ENCODE peak calls at places on chromosomes 4 and X, in four cellular contexts. T is heart left ventricle, H is ovary, X is erythroblast. A is an unnamed sample.

GRCh38 chrX:46941341-46941740 is 29.1 kb downstream of the JADE3 start:
- DNase-seq in X (no peak), H (no peak), T (no peak), A (no peak)

GRCh38 chrX:107324493-107325310 is 118.3 kb downstream of the DNAAF6 start:
- DNase-seq in T (peak), H (peak), X (peak), A (no peak)

GRCh38 chrX:65596270-65596669 is 61.7 kb upstream of the LAS1L start:
- DNase-seq in T (no peak), H (peak), X (peak), A (no peak)

GRCh38 chrX:53930513-53931380 is 113.5 kb downstream of the PHF8 start:
- DNase-seq in X (no peak), T (no peak), H (no peak), A (no peak)

GRCh38 chrX:132068405-132068804 is 45.3 kb downstream of the STK26 start:
- DNase-seq in H (no peak), T (no peak), X (no peak), A (no peak)

GRCh38 chrX:40083979-40084359 is 13.8 kb downstream of the BCOR start:
- DNase-seq in T (no peak), X (no peak), H (no peak), A (no peak)

GRCh38 chr4:72312032-72312650 is 256.9 kb downstream of the ADAMTS3 start:
- DNase-seq in X (no peak), T (peak), H (peak), A (peak)

GRCh38 chr4:148052448-148052847 is 320.6 kb downstream of the ARHGAP10 start:
- DNase-seq in T (no peak), X (no peak), H (no peak), A (no peak)

GRCh38 chrX:118508221-118508620 is 12.6 kb downstream of the DOCK11 start:
- DNase-seq in X (no peak), H (no peak), T (no peak), A (no peak)

GRCh38 chrX:41664307-41665299 is 24.2 kb upstream of the GPR34 start:
- DNase-seq in H (no peak), T (no peak), X (peak), A (no peak)

GRCh38 chr4:149914521-149915115 is 99.0 kb upstream of the IQCM start:
- DNase-seq in H (no peak), X (peak), T (peak), A (peak)

GRCh38 chr4:102316585-102316984 is 28.7 kb downstream of the SLC39A8 start:
- DNase-seq in H (no peak), T (no peak), X (no peak), A (no peak)

GRCh38 chrX:40855411-40855810 is 120.1 kb upstream of the MED14 start:
- DNase-seq in H (no peak), X (no peak), T (no peak), A (no peak)

DNA sequence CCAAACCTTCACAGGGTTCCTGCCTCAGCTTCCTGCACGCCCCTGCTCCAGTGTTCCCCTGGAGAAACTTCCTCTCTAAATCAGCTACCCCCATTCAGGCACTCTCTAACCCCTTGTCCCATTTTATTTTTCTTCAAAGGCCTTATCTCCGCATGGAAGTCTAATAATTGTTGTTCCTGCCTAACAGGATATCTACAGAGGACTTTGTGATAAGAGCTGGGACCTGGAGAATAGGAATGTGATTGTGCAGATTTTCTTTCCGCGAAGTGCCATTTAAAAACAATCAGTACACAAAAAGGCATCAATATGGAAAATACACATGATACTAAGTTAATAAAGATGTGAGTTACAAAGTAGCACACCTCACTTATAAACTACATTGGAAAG is 32.6 kb downstream of the LDB2 start:
- DNase-seq in T (no peak), X (no peak), H (no peak), A (no peak)
- TF ChIP-seq POLR2A in T (no peak), X (no peak), H (no peak), A (no peak)

GRCh38 chr4:128287159-128287870 is at the start of gene PGRMC2:
- DNase-seq in X (no peak), T (peak), H (no peak), A (no peak)
- TF ChIP-seq POLR2A in X (no peak), T (peak), H (peak), A (peak)

DNA sequence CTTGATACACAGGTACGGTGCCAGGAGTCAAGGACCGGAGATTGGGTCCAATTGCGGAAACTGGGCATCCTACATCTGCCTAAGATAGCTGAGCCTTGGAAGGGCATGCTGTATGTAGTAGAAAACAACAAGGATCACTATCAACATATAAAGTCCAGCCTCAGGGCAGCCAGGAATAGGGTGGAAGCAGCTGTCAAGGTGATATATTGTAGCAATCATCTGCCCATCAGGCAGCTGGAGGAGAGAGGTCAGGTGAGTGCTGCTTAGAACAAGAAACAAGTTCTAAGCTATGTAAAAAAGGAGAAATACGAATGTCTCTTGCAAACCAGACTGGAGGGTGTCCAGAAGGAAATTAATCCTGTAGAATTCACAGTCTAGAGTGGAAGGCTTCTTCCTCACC is 34.8 kb downstream of the KCNE5 start:
- DNase-seq in T (no peak), X (no peak), H (no peak), A (no peak)
- TF ChIP-seq POLR2A in T (no peak), X (no peak), H (no peak), A (no peak)

DNA sequence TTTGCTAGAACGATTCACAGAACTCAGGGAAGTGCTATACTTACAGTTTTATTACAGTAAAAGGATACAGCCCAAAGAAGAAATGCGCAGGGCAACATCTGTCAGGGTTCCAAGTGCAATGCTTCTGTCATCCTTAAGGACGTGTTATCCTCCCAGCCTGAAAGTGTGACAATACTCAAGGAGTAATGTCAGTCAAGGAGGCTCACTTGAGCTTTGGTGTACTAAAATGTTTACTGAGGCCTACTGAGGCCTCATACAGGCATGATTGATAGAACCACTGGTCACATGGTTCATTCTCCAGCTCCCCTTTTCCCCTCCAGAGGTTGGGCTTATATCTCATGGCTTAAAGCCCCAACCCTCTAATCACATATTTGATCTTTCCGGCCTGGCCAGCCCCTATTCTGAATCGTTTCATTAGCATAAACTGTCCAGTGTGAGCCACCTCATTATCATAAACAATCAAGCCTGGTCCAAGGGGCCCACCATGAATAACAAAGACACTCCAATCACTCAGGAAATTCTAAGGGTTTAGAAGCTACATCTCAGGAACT is 9.4 kb upstream of the TMSB4X start:
- DNase-seq in X (no peak), T (no peak), H (no peak), A (no peak)
- TF ChIP-seq POLR2A in X (no peak), T (no peak), H (no peak), A (no peak)

DNA sequence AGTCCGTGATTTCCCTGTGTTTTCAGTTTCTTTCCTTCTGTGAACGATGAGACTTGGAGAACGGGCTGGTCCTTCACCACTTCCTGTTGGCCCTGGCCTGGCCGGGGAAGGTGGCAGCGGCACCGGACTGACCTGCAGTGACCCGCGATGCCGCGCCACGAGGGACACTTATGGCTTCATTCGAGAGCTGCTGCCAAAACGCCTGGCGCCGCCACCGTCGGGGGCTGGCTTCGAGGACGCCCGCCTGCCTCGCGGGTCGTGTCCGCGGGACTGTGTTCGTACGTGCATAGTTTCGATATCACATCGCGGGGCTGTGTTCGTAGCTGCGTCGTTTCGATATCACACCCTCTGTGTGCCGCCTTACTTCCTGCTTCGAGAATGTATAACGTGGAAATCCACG is 7.5 kb upstream of the UVSSA start:
- DNase-seq in H (no peak), T (no peak), X (no peak), A (no peak)
- TF ChIP-seq POLR2A in H (no peak), T (no peak), X (no peak), A (no peak)

GRCh38 chrX:51334276-51334675 is 1.7 kb downstream of the NUDT10 start:
- DNase-seq in X (no peak), T (no peak), H (no peak), A (no peak)

GRCh38 chrX:51336584-51336983 is 4.0 kb downstream of the NUDT10 start:
- DNase-seq in T (no peak), H (peak), X (peak), A (no peak)

GRCh38 chrX:51332188-51332942 is at the start of gene NUDT10:
- DNase-seq in T (peak), H (peak), X (peak), A (no peak)
- TF ChIP-seq POLR2A in T (no peak), H (no peak), X (no peak), A (no peak)

GRCh38 chr4:1869530-1870327 is 1.5 kb upstream of the NSD2 start:
- DNase-seq in T (no peak), H (peak), X (no peak), A (no peak)

GRCh38 chr4:1870578-1871443 is at the start of gene NSD2:
- DNase-seq in H (peak), T (peak), X (peak), A (peak)

GRCh38 chr4:1868912-1869311 is 2.3 kb upstream of the NSD2 start:
- DNase-seq in X (no peak), T (no peak), H (no peak), A (no peak)

GRCh38 chr4:1871471-1872021 is 353 bp downstream of the NSD2 start:
- DNase-seq in X (peak), T (peak), H (peak), A (no peak)

DNA sequence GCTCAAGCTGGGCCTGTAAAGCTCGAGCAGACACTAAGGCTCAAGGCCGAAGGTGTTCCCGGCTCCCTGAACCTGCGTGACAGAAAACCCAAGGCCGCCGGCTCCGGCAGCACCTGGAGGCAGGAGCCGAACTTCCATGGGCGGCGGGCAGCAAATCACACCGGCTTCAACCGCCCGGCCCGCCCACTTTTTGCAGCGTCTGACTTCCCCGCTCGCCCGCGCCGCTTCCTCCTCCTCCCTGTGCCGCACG is 940 bp upstream of the NSD2 start:
- DNase-seq in H (peak), T (peak), X (peak), A (peak)
- TF ChIP-seq POLR2A in H (no peak), T (no peak), X (no peak), A (no peak)